ENCODE peak calls at places on chromosomes 2 and 18, in eight cellular contexts. N is stimulated activated CD4-positive, alpha-beta T cell treated with anti-CD3 and anti-CD28 coated beads, TNF-alpha, amount 100 ng/mL, for 4 hours; P is retina; W is caudate nucleus; U is T-cell; Q is nephron progenitor cell; B is iPS-NIHi11; Y is NCI-H69. J is an unnamed sample.

GRCh38 chr2:237459226-237459625 is 27.8 kb upstream of the MLPH start:
- DNase-seq in N (no peak), P (no peak), W (no peak), U (no peak), Q (no peak), B (no peak), Y (no peak), J (no peak)

GRCh38 chr2:103355287-103355686 is 593.5 kb downstream of the TMEM182 start:
- DNase-seq in N (no peak), P (no peak), W (no peak), U (no peak), Q (no peak), B (no peak), Y (no peak), J (no peak)

GRCh38 chr2:106142683-106143082 is 51.4 kb downstream of the UXS1 start:
- DNase-seq in N (no peak), P (no peak), W (no peak), U (no peak), Q (no peak), B (no peak), Y (no peak), J (no peak)

GRCh38 chr2:8684885-8685696 is 3.2 kb downstream of the ID2 start:
- DNase-seq in N (no peak), P (peak; percentile 68), W (no peak), U (peak; percentile 20), Q (peak; percentile 73), B (peak; percentile 61), Y (peak; percentile 92), J (peak; percentile 60)

GRCh38 chr2:106037922-106038321 is 156.2 kb downstream of the UXS1 start:
- DNase-seq in N (no peak), P (no peak), W (no peak), U (no peak), Q (no peak), B (no peak), Y (no peak), J (no peak)

GRCh38 chr2:74575320-74575719 is 20.8 kb downstream of the DOK1 start:
- DNase-seq in N (no peak), P (no peak), W (no peak), U (no peak), Q (no peak), B (no peak), Y (no peak), J (no peak)

GRCh38 chr2:234795974-234796690 is 155.7 kb upstream of the SH3BP4 start:
- DNase-seq in N (no peak), P (no peak), W (no peak), U (no peak), Q (peak; percentile 37), B (no peak), Y (peak; percentile 72), J (no peak)

GRCh38 chr18:32019251-32019943 is 772 bp downstream of the RNF125 start:
- DNase-seq in N (peak; percentile 14), P (no peak), W (no peak), U (peak; percentile 63), Q (peak; percentile 50), B (peak; percentile 58), Y (peak; percentile 75), J (peak; percentile 49)

GRCh38 chr2:106537711-106538275 is 50.6 kb downstream of the CD8B2 start:
- DNase-seq in N (no peak), P (peak; percentile 57), W (no peak), U (no peak), Q (no peak), B (no peak), Y (no peak), J (no peak)

GRCh38 chr2:43537137-43537536 is 58.7 kb downstream of the THADA start:
- DNase-seq in N (no peak), P (no peak), W (no peak), U (no peak), Q (no peak), B (no peak), Y (no peak), J (no peak)

GRCh38 chr2:175025946-175026345 is 20.8 kb upstream of the CHN1 start:
- DNase-seq in N (no peak), P (no peak), W (no peak), U (no peak), Q (no peak), B (no peak), Y (no peak), J (no peak)

GRCh38 chr2:112108238-112108832 is 29.9 kb upstream of the FBLN7 start:
- DNase-seq in N (no peak), P (no peak), W (no peak), U (no peak), Q (no peak), B (no peak), Y (no peak), J (no peak)

GRCh38 chr2:29273704-29274611 is 158.7 kb downstream of the CLIP4 start:
- DNase-seq in N (no peak), P (no peak), W (no peak), U (no peak), Q (no peak), B (no peak), Y (no peak), J (no peak)

GRCh38 chr2:53452957-53453748 is 314.5 kb upstream of the CHAC2 start:
- DNase-seq in N (no peak), P (peak; percentile 11), W (no peak), U (no peak), Q (peak; percentile 31), B (no peak), Y (no peak), J (peak; percentile 52)

GRCh38 chr2:178238144-178238521 is 43.8 kb downstream of the OSBPL6 start:
- DNase-seq in N (no peak), P (no peak), W (no peak), U (no peak), Q (no peak), B (no peak), Y (no peak), J (no peak)

GRCh38 chr2:148645925-148646559 is 1.5 kb downstream of the EPC2 start:
- DNase-seq in N (peak; percentile 10), P (peak; percentile 78), W (peak; percentile 59), U (peak; percentile 44), Q (peak; percentile 10), B (peak; percentile 46), Y (peak; percentile 79), J (peak; percentile 41)

GRCh38 chr2:73260338-73260984 is 23.8 kb downstream of the FBXO41 start:
- DNase-seq in N (no peak), P (peak; percentile 48), W (no peak), U (no peak), Q (peak; percentile 71), B (peak; percentile 87), Y (peak; percentile 3), J (peak; percentile 52)

GRCh38 chr2:20366672-20367116 is 16.1 kb upstream of the PUM2 start:
- DNase-seq in N (no peak), P (no peak), W (no peak), U (no peak), Q (no peak), B (no peak), Y (no peak), J (no peak)

GRCh38 chr2:136863874-136864273 is 98.5 kb downstream of the THSD7B start:
- DNase-seq in N (no peak), P (no peak), W (no peak), U (no peak), Q (no peak), B (no peak), Y (no peak), J (no peak)

GRCh38 chr2:162202203-162202602 is 41.0 kb downstream of the FAP start:
- DNase-seq in N (no peak), P (no peak), W (no peak), U (no peak), Q (no peak), B (no peak), Y (peak; percentile 1), J (no peak)

GRCh38 chr2:241118727-241119505 is 16.8 kb upstream of the MTERF4 start:
- DNase-seq in N (no peak), P (no peak), W (no peak), U (no peak), Q (no peak), B (no peak), Y (no peak), J (no peak)

J was measured in stomach.